ENCODE peak calls at places on chromosomes 16 and 17, in four cellular contexts. T is neuronal stem cell, V is stomach, J is DND-41. R is an unnamed sample.
A peak's percentile ranks its signal among the peaks of the same experiment; 100 is the strongest.

GRCh38 chr17:48102700-48103378 is 1.6 kb upstream of the CBX1 start:
- DNase-seq in J (peak; percentile 19), T (no peak), V (no peak), R (peak; percentile 45)

GRCh38 chr16:4297480-4297879 is 18.4 kb upstream of the GLIS2 start:
- DNase-seq in J (no peak), T (no peak), V (no peak), R (no peak)

GRCh38 chr17:20306924-20307323 is 160.4 kb downstream of the LGALS9B start:
- DNase-seq in J (no peak), T (no peak), V (no peak), R (no peak)

GRCh38 chr16:8951447-8952280 is 12.0 kb downstream of the USP7 start:
- DNase-seq in V (no peak), J (peak; percentile 46), T (no peak), R (no peak)

GRCh38 chr17:4939554-4939803 is 367 bp downstream of the SLC25A11 start:
- DNase-seq in V (no peak), J (no peak), T (no peak), R (no peak)

GRCh38 chr16:996672-997071 is 15.1 kb downstream of the SOX8 start:
- DNase-seq in J (no peak), V (no peak), T (no peak), R (peak; percentile 45)

GRCh38 chr16:82456683-82457082 is 170.1 kb upstream of the CDH13 start:
- DNase-seq in V (peak; percentile 69), T (peak; percentile 48), J (peak; percentile 59), R (no peak)

GRCh38 chr17:6796017-6796886 is 20.2 kb downstream of the FBXO39 start:
- DNase-seq in V (no peak), J (no peak), T (no peak), R (no peak)

GRCh38 chr17:29376667-29377268 is 13.4 kb upstream of the TAOK1 start:
- DNase-seq in J (no peak), T (peak; percentile 42), V (no peak), R (no peak)

GRCh38 chr16:30356401-30357084 is 1.4 kb upstream of the CD2BP2 start:
- DNase-seq in V (no peak), T (no peak), J (no peak), R (no peak)

GRCh38 chr16:51474414-51475091 is 323.5 kb upstream of the SALL1 start:
- DNase-seq in T (no peak), V (no peak), J (no peak), R (no peak)

GRCh38 chr17:49762148-49762941 is 1.6 kb downstream of the FAM117A start:
- DNase-seq in J (no peak), V (no peak), T (no peak), R (no peak)

GRCh38 chr17:57097832-57098421 is 12.9 kb downstream of the AKAP1 start:
- DNase-seq in V (no peak), J (no peak), T (no peak), R (no peak)

GRCh38 chr17:50468120-50469004 is at the start of gene CHAD:
- DNase-seq in J (no peak), V (no peak), T (peak; percentile 12), R (no peak)

GRCh38 chr17:17048106-17048505 is 5.8 kb downstream of the MPRIP start:
- DNase-seq in T (no peak), V (peak; percentile 11), J (no peak), R (no peak)

GRCh38 chr16:13907431-13907830 is 12.5 kb upstream of the ERCC4 start:
- DNase-seq in J (no peak), V (no peak), T (no peak), R (no peak)

GRCh38 chr17:15108992-15109391 is 156.1 kb downstream of the PMP22 start:
- DNase-seq in J (no peak), V (no peak), T (no peak), R (no peak)

GRCh38 chr16:51657844-51658243 is 506.8 kb upstream of the SALL1 start:
- DNase-seq in V (peak; percentile 66), T (no peak), J (no peak), R (no peak)

GRCh38 chr16:26158142-26158759 is 466.5 kb downstream of the HS3ST4 start:
- DNase-seq in J (no peak), V (no peak), T (no peak), R (no peak)

GRCh38 chr17:42783778-42784138 is 3.3 kb downstream of the WNK4 start:
- DNase-seq in T (no peak), J (no peak), V (no peak), R (no peak)

GRCh38 chr16:72357860-72358259 is 185.9 kb upstream of the PMFBP1 start:
- DNase-seq in J (no peak), V (no peak), T (no peak), R (no peak)

GRCh38 chr17:75065562-75066151 is 18.6 kb downstream of the KCTD2 start:
- DNase-seq in V (no peak), J (no peak), T (no peak), R (no peak)

GRCh38 chr16:15592324-15592723 is 50.6 kb downstream of the MARF1 start:
- DNase-seq in J (no peak), T (no peak), V (no peak), R (no peak)

GRCh38 chr17:17812211-17813054 is 24.4 kb downstream of the SREBF1 start:
- DNase-seq in J (peak; percentile 50), V (peak; percentile 79), T (peak; percentile 79), R (peak; percentile 61)

GRCh38 chr17:61926831-61927210 is 961 bp downstream of the INTS2 start:
- DNase-seq in V (no peak), T (no peak), J (no peak), R (no peak)

GRCh38 chr17:77354721-77355455 is 214.1 kb downstream of the SEC14L1 start:
- DNase-seq in T (no peak), V (peak; percentile 51), J (no peak), R (no peak)

GRCh38 chr16:78465730-78466129 is 366.3 kb downstream of the WWOX start:
- DNase-seq in V (no peak), J (no peak), T (no peak), R (no peak)

GRCh38 chr17:48612456-48612853 is 1.6 kb upstream of the HOXB7 start:
- DNase-seq in V (no peak), J (no peak), T (no peak), R (no peak)

GRCh38 chr16:57179429-57179828 is 6.4 kb downstream of the PSME3IP1 start:
- DNase-seq in J (no peak), T (no peak), V (no peak), R (no peak)

GRCh38 chr16:57178793-57179212 is 7.0 kb downstream of the PSME3IP1 start:
- DNase-seq in T (no peak), J (no peak), V (no peak), R (no peak)

GRCh38 chr16:57178296-57178695 is 7.5 kb downstream of the PSME3IP1 start:
- DNase-seq in J (no peak), T (no peak), V (no peak), R (no peak)

GRCh38 chr16:57172891-57173290 is 12.9 kb downstream of the PSME3IP1 start:
- DNase-seq in J (no peak), T (no peak), V (no peak), R (no peak)

DNA sequence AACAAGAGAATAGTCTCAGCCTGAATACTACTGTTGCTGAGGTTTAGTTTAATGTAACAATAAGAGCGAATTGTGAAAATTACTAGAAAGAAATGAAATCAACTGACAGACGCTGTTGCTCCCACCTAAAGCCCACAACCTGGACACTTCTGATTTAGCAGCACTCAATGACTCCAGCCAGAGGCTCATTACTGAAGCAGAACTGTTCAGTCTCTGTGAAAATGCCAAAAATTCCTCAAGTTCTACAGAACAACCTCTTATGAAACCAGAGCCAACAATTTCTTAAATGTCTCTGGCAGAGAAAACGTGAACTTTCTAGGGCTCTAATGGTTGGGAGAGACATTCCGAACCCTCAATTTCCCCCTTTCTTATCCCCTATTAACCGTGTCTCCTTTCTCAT is 9.9 kb downstream of the PSME3IP1 start:
- DNase-seq in J (no peak), T (no peak), V (no peak), R (no peak)
- H3K36me3 ChIP-seq in J (peaks cover 39% of the 10 kb centered on the region), T (peaks cover 13% of the 10 kb centered on the region), V (peaks cover 35% of the 10 kb centered on the region), R (peaks cover 29% of the 10 kb centered on the region)

GRCh38 chr16:87495578-87495977 is 2.8 kb upstream of the ZCCHC14 start:
- DNase-seq in V (no peak), J (no peak), T (no peak), R (no peak)

GRCh38 chr16:87490091-87490798 is 2.6 kb downstream of the ZCCHC14 start:
- DNase-seq in J (no peak), V (no peak), T (no peak), R (peak; percentile 83)

GRCh38 chr16:87492721-87493554 is at the start of gene ZCCHC14:
- DNase-seq in V (peak; percentile 99), J (no peak), T (peak; percentile 98), R (peak; percentile 98)

GRCh38 chr16:87489434-87490045 is 3.3 kb downstream of the ZCCHC14 start:
- DNase-seq in T (no peak), V (no peak), J (no peak), R (no peak)

DNA sequence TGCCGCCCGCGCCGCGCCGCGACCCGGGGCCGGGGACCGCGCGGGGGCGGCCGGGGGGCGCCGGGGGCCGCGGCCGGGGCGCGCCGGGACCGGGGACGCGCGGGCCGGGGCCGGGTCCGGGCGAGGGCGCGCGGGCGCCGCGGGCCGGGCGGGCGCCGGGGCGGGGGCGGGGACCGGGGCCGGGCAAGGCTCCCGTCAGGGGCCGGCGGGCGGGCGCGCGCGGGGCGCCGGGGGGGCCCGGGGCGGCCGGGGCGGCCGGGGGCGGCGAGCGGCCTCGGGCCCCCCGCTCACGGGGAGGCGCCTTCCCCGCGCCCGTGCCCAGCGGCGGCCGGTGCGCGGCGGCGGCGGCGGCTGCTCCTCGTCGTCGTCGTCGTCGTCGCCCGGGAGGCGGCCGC is 586 bp downstream of the ZCCHC14 start:
- DNase-seq in J (no peak), T (no peak), V (no peak), R (no peak)
- H3K4me3 ChIP-seq in J (no peak overlapping the region), T (peak overlapping the region; percentile 58), V (peak overlapping the region; percentile 51), R (no peak overlapping the region)

GRCh38 chr17:45409659-45410076 is 23.0 kb downstream of the ARHGAP27 start:
- DNase-seq in V (no peak), T (no peak), J (peak; percentile 49), R (no peak)
- H3K4me1 ChIP-seq in V (peaks cover 39% of the 10 kb centered on the region), T (peaks cover 9% of the 10 kb centered on the region), J (peaks cover 47% of the 10 kb centered on the region), R (peaks cover 45% of the 10 kb centered on the region)

GRCh38 chr17:67200727-67201301 is 44.2 kb downstream of the HELZ start:
- DNase-seq in J (no peak), T (no peak), V (no peak), R (no peak)

GRCh38 chr17:67208232-67208631 is 36.8 kb downstream of the HELZ start:
- DNase-seq in V (no peak), T (no peak), J (no peak), R (no peak)

GRCh38 chr17:67198131-67198530 is 46.9 kb downstream of the HELZ start:
- DNase-seq in J (no peak), T (no peak), V (no peak), R (no peak)

GRCh38 chr17:67203818-67204217 is 41.2 kb downstream of the HELZ start:
- DNase-seq in T (no peak), V (no peak), J (no peak), R (no peak)

DNA sequence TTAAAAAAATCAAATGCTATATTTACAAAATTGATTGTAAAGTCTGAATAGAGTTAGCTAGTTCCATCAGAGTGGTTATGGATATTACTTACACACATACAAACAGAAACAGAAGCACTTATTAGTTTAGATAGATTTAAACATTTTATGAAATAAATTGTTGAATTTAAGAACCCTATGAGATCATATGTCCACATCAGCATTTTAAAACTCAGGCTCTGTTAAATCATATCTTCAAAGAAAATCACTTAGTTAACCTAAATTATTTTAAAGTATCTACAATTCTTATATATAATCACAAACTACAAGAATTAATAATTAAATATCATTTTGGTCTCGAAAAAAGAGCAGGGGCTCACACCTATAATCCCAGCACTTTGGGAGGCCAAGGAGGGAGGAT is 42.5 kb downstream of the HELZ start:
- DNase-seq in V (no peak), T (no peak), J (no peak), R (no peak)
- H3K36me3 ChIP-seq in V (peaks cover 43% of the 10 kb centered on the region), T (peaks cover 4% of the 10 kb centered on the region), J (peaks cover 54% of the 10 kb centered on the region), R (peaks cover 17% of the 10 kb centered on the region)